ENCODE peak calls at places on chromosomes 7 and 10, in four cellular contexts. H is osteoblast, O is neuronal stem cell, K is RWPE2. I is an unnamed sample.

GRCh38 chr10:49047128-49047639 is 68.1 kb downstream of the VSTM4 start:
- DNase-seq in H (no peak), O (no peak), K (no peak), I (no peak)

GRCh38 chr10:54880943-54881342 is 79.9 kb upstream of the PCDH15 start:
- DNase-seq in H (no peak), O (peak; percentile 6), K (no peak), I (no peak)

GRCh38 chr7:140080919-140081318 is 18.2 kb upstream of the PARP12 start:
- DNase-seq in H (no peak), O (no peak), K (no peak), I (no peak)

GRCh38 chr10:22308390-22308789 is 7.8 kb upstream of the COMMD3 start:
- DNase-seq in H (peak; percentile 68), O (no peak), K (no peak), I (no peak)

GRCh38 chr10:6171891-6172354 is 30.8 kb upstream of the PFKFB3 start:
- DNase-seq in H (peak; percentile 97), O (no peak), K (no peak), I (no peak)

GRCh38 chr7:55568613-55569268 is 3.6 kb downstream of the VOPP1 start:
- DNase-seq in H (peak; percentile 76), O (no peak), K (no peak), I (no peak)

GRCh38 chr10:520402-520787 is 169.1 kb downstream of the DIP2C start:
- DNase-seq in H (no peak), O (no peak), K (no peak), I (no peak)

GRCh38 chr7:157009170-157009777 is 1.2 kb downstream of the MNX1 start:
- DNase-seq in H (peak; percentile 90), O (no peak), K (no peak), I (no peak)

GRCh38 chr10:68027429-68027828 is 47.7 kb downstream of the HERC4 start:
- DNase-seq in H (no peak), O (no peak), K (no peak), I (no peak)

GRCh38 chr7:65449505-65449852 is 75.8 kb downstream of the ZNF92 start:
- DNase-seq in H (no peak), O (no peak), K (no peak), I (no peak)

GRCh38 chr7:38660427-38661099 is 29.4 kb upstream of the AMPH start:
- DNase-seq in H (no peak), O (peak; percentile 36), K (no peak), I (no peak)

GRCh38 chr7:140435252-140435895 is 31.5 kb downstream of the RAB19 start:
- DNase-seq in H (no peak), O (no peak), K (no peak), I (no peak)

GRCh38 chr10:125802131-125802530 is 20.9 kb downstream of the UROS start:
- DNase-seq in H (no peak), O (no peak), K (no peak), I (no peak)

GRCh38 chr10:124575107-124576035 is 113.7 kb downstream of the LHPP start:
- DNase-seq in H (peak; percentile 74), O (no peak), K (no peak), I (no peak)

GRCh38 chr10:34290412-34291082 is 524.5 kb downstream of the PARD3 start:
- DNase-seq in H (peak; percentile 52), O (no peak), K (no peak), I (no peak)

GRCh38 chr7:13742126-13742525 is 247.3 kb downstream of the ETV1 start:
- DNase-seq in H (peak; percentile 32), O (no peak), K (no peak), I (no peak)

GRCh38 chr10:129388435-129388834 is 78.6 kb upstream of the MGMT start:
- DNase-seq in H (no peak), O (no peak), K (no peak), I (no peak)

GRCh38 chr7:22594020-22594419 is 94.0 kb upstream of the STEAP1B start:
- DNase-seq in H (no peak), O (no peak), K (no peak), I (no peak)

GRCh38 chr7:46450871-46451270 is 529.8 kb upstream of the IGFBP3 start:
- DNase-seq in H (peak; percentile 47), O (no peak), K (no peak), I (no peak)

GRCh38 chr10:80599424-80599847 is 61.7 kb downstream of the SH2D4B start:
- DNase-seq in H (peak; percentile 84), O (peak; percentile 63), K (no peak), I (no peak)

GRCh38 chr7:142917447-142917846 is 16.1 kb downstream of the TRPV5 start:
- DNase-seq in H (no peak), O (no peak), K (no peak), I (no peak)

GRCh38 chr7:132779164-132779563 is 202.9 kb upstream of the PLXNA4 start:
- DNase-seq in H (no peak), O (no peak), K (no peak), I (peak; percentile 29)

GRCh38 chr10:13224210-13224995 is 9.8 kb downstream of the UCMA start:
- DNase-seq in H (no peak), O (no peak), K (no peak), I (no peak)

GRCh38 chr10:31419394-31420063 is 100.5 kb downstream of the ZEB1 start:
- DNase-seq in H (no peak), O (no peak), K (no peak), I (no peak)

GRCh38 chr7:91031757-91032156 is 232.5 kb upstream of the FZD1 start:
- DNase-seq in H (peak; percentile 41), O (no peak), K (no peak), I (no peak)

GRCh38 chr10:53547364-53547763 is 774.8 kb upstream of the MBL2 start:
- DNase-seq in H (no peak), O (no peak), K (no peak), I (no peak)

GRCh38 chr7:79063019-79063698 is 390.3 kb downstream of the MAGI2 start:
- DNase-seq in H (no peak), O (no peak), K (no peak), I (no peak)

GRCh38 chr7:95302976-95303375 is 21.4 kb downstream of the PON1 start:
- DNase-seq in H (peak; percentile 31), O (no peak), K (no peak), I (no peak)

GRCh38 chr10:44353128-44353390 is 31.8 kb downstream of the CXCL12 start:
- DNase-seq in H (no peak), O (no peak), K (peak; percentile 8), I (no peak)

GRCh38 chr10:84510121-84510520 is 181.7 kb downstream of the CCSER2 start:
- DNase-seq in H (no peak), O (no peak), K (no peak), I (no peak)

GRCh38 chr10:14656052-14656451 is 118.6 kb downstream of the FAM107B start:
- DNase-seq in H (no peak), O (no peak), K (no peak), I (no peak)
- H3K27ac ChIP-seq in H (no peak overlapping the region), O (no peak overlapping the region), K (no peak overlapping the region), I (no peak overlapping the region)

GRCh38 chr7:25663877-25664276 is 435.6 kb upstream of the NPVF start:
- DNase-seq in H (no peak), O (no peak), K (no peak), I (no peak)
- H3K27ac ChIP-seq in H (no peak overlapping the region), O (no peak overlapping the region), K (no peak overlapping the region), I (no peak overlapping the region)

GRCh38 chr7:75711634-75712494 is 26.9 kb downstream of the HIP1 start:
- DNase-seq in H (no peak), O (no peak), K (no peak), I (no peak)
- H3K27ac ChIP-seq in H (peak overlapping the region; percentile 83), O (no peak overlapping the region), K (no peak overlapping the region), I (no peak overlapping the region)

GRCh38 chr7:36684951-36685350 is 39.3 kb downstream of the AOAH start:
- DNase-seq in H (no peak), O (no peak), K (no peak), I (no peak)
- H3K27ac ChIP-seq in H (no peak overlapping the region), O (no peak overlapping the region), K (no peak overlapping the region), I (no peak overlapping the region)

GRCh38 chr10:119502214-119502613 is 40.3 kb downstream of the RGS10 start:
- DNase-seq in H (peak; percentile 65), O (no peak), K (no peak), I (no peak)
- H3K27ac ChIP-seq in H (no peak overlapping the region), O (no peak overlapping the region), K (no peak overlapping the region), I (no peak overlapping the region)

GRCh38 chr7:6435486-6436384 is 12.0 kb downstream of the DAGLB start:
- DNase-seq in H (peak; percentile 94), O (peak; percentile 75), K (no peak), I (peak; percentile 72)
- H3K27ac ChIP-seq in H (peak overlapping the region; percentile 56), O (peak overlapping the region; percentile 29), K (no peak overlapping the region), I (peak overlapping the region; percentile 73)

I was measured in caudate nucleus.